ENCODE peak calls at places on chromosomes 16 and 17, in six cellular contexts. One of them, this sample, is unnamed.

GRCh38 chr16:14015461-14015860 is 55.7 kb upstream of the MRTFB start:
- DNase-seq in upper lobe of left lung: no peak
- DNase-seq in tibial artery: no peak
- DNase-seq in lung: no peak
- DNase-seq in mucosa of descending colon: no peak
- DNase-seq in lower leg skin: no peak
- DNase-seq in this sample: no peak

GRCh38 chr16:52364500-52364899 is 182.4 kb downstream of the TOX3 start:
- DNase-seq in upper lobe of left lung: no peak
- DNase-seq in tibial artery: no peak
- DNase-seq in lung: no peak
- DNase-seq in mucosa of descending colon: no peak
- DNase-seq in lower leg skin: no peak
- DNase-seq in this sample: no peak

GRCh38 chr16:15898654-15899053 is 10.3 kb upstream of the CEP20 start:
- DNase-seq in lower leg skin: no peak
- DNase-seq in lung: no peak
- DNase-seq in tibial artery: no peak
- DNase-seq in mucosa of descending colon: no peak
- DNase-seq in upper lobe of left lung: no peak
- DNase-seq in this sample: no peak

GRCh38 chr16:31268891-31269290 is 9.1 kb downstream of the ITGAM start:
- DNase-seq in lower leg skin: no peak
- DNase-seq in lung: no peak
- DNase-seq in tibial artery: no peak
- DNase-seq in mucosa of descending colon: no peak
- DNase-seq in upper lobe of left lung: no peak
- DNase-seq in this sample: no peak

GRCh38 chr17:63675607-63676539 is 24.1 kb downstream of the LIMD2 start:
- DNase-seq in lower leg skin: peak
- DNase-seq in upper lobe of left lung: no peak
- DNase-seq in mucosa of descending colon: peak
- DNase-seq in tibial artery: peak
- DNase-seq in lung: peak
- DNase-seq in this sample: no peak

GRCh38 chr17:78041401-78042179 is 83.1 kb downstream of the TNRC6C start:
- DNase-seq in tibial artery: no peak
- DNase-seq in lung: no peak
- DNase-seq in lower leg skin: no peak
- DNase-seq in upper lobe of left lung: no peak
- DNase-seq in mucosa of descending colon: no peak
- DNase-seq in this sample: no peak

GRCh38 chr16:5793556-5793955 is 696.0 kb upstream of the EEF2KMT start:
- DNase-seq in lung: no peak
- DNase-seq in lower leg skin: no peak
- DNase-seq in tibial artery: no peak
- DNase-seq in upper lobe of left lung: no peak
- DNase-seq in mucosa of descending colon: no peak
- DNase-seq in this sample: no peak

GRCh38 chr16:12618515-12618914 is 185.2 kb downstream of the CPPED1 start:
- DNase-seq in tibial artery: no peak
- DNase-seq in upper lobe of left lung: no peak
- DNase-seq in lung: no peak
- DNase-seq in mucosa of descending colon: no peak
- DNase-seq in lower leg skin: no peak
- DNase-seq in this sample: no peak

GRCh38 chr17:75719732-75720131 is 1.5 kb upstream of the ITGB4 start:
- DNase-seq in lower leg skin: no peak
- DNase-seq in lung: no peak
- DNase-seq in tibial artery: no peak
- DNase-seq in upper lobe of left lung: no peak
- DNase-seq in mucosa of descending colon: no peak
- DNase-seq in this sample: no peak

GRCh38 chr17:31171711-31172110 is 76.9 kb downstream of the NF1 start:
- DNase-seq in tibial artery: no peak
- DNase-seq in lung: no peak
- DNase-seq in mucosa of descending colon: no peak
- DNase-seq in lower leg skin: no peak
- DNase-seq in upper lobe of left lung: no peak
- DNase-seq in this sample: no peak

GRCh38 chr17:69287168-69287567 is 39.8 kb downstream of the ABCA5 start:
- DNase-seq in tibial artery: no peak
- DNase-seq in lung: no peak
- DNase-seq in mucosa of descending colon: no peak
- DNase-seq in lower leg skin: no peak
- DNase-seq in upper lobe of left lung: no peak
- DNase-seq in this sample: no peak

GRCh38 chr17:57993471-57994365 is 5.7 kb upstream of the VEZF1 start:
- DNase-seq in lower leg skin: no peak
- DNase-seq in upper lobe of left lung: no peak
- DNase-seq in mucosa of descending colon: no peak
- DNase-seq in tibial artery: no peak
- DNase-seq in lung: no peak
- DNase-seq in this sample: no peak

GRCh38 chr17:80822700-80823410 is 168.8 kb upstream of the CHMP6 start:
- DNase-seq in lung: no peak
- DNase-seq in lower leg skin: no peak
- DNase-seq in upper lobe of left lung: no peak
- DNase-seq in mucosa of descending colon: no peak
- DNase-seq in tibial artery: no peak
- DNase-seq in this sample: no peak

GRCh38 chr17:1179635-1180433 is at the start of gene ABR:
- DNase-seq in lung: no peak
- DNase-seq in lower leg skin: no peak
- DNase-seq in upper lobe of left lung: peak
- DNase-seq in mucosa of descending colon: peak
- DNase-seq in tibial artery: no peak
- DNase-seq in this sample: no peak

GRCh38 chr16:47019563-47019962 is 46.1 kb upstream of the DNAJA2 start:
- DNase-seq in tibial artery: no peak
- DNase-seq in upper lobe of left lung: no peak
- DNase-seq in mucosa of descending colon: no peak
- DNase-seq in lower leg skin: no peak
- DNase-seq in lung: no peak
- DNase-seq in this sample: no peak

GRCh38 chr17:7651097-7651958 is 602 bp downstream of the ATP1B2 start:
- DNase-seq in lung: no peak
- DNase-seq in tibial artery: no peak
- DNase-seq in lower leg skin: no peak
- DNase-seq in mucosa of descending colon: no peak
- DNase-seq in upper lobe of left lung: peak
- DNase-seq in this sample: no peak

GRCh38 chr17:66283971-66284370 is 18.4 kb upstream of the PRKCA start:
- DNase-seq in tibial artery: no peak
- DNase-seq in upper lobe of left lung: no peak
- DNase-seq in mucosa of descending colon: no peak
- DNase-seq in lower leg skin: no peak
- DNase-seq in lung: no peak
- DNase-seq in this sample: no peak

GRCh38 chr16:17830651-17831050 is 359.9 kb upstream of the XYLT1 start:
- DNase-seq in mucosa of descending colon: no peak
- DNase-seq in lung: no peak
- DNase-seq in tibial artery: no peak
- DNase-seq in lower leg skin: no peak
- DNase-seq in upper lobe of left lung: no peak
- DNase-seq in this sample: no peak

GRCh38 chr17:45925311-45925710 is 31.0 kb downstream of the MAPT start:
- DNase-seq in tibial artery: no peak
- DNase-seq in lung: no peak
- DNase-seq in lower leg skin: no peak
- DNase-seq in upper lobe of left lung: no peak
- DNase-seq in mucosa of descending colon: no peak
- DNase-seq in this sample: no peak

GRCh38 chr17:16880843-16881230 is 91.1 kb downstream of the TNFRSF13B start:
- DNase-seq in mucosa of descending colon: no peak
- DNase-seq in lung: no peak
- DNase-seq in lower leg skin: no peak
- DNase-seq in upper lobe of left lung: no peak
- DNase-seq in tibial artery: no peak
- DNase-seq in this sample: no peak

GRCh38 chr17:3539881-3540540 is 17.6 kb downstream of the TRPV3 start:
- DNase-seq in lower leg skin: no peak
- DNase-seq in tibial artery: no peak
- DNase-seq in upper lobe of left lung: no peak
- DNase-seq in mucosa of descending colon: peak
- DNase-seq in lung: no peak
- DNase-seq in this sample: no peak

DNA sequence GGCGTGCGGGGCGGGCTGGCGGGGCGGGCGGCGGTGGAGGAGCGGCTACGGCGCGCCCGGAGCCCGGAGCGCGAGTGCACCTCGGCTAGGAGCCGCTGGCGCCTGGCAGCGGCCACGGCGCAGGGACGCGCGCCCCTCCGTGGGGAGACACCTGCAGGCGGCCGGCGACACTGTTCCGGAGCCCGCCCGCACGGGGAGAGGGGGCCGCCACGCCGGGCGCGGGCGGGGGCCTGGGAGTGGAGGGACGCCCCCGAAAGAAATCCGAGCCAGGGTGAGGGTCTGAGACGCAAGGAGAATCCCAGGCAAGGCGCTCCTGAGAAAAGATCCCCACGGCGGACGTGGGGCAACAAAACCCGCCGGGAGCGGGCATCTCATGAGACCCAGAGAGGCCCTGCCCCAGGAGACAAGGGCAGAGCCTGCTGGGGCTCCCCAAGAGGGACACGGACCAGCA is at the start of gene GSG1L:
- DNase-seq in tibial artery: no peak
- DNase-seq in lower leg skin: no peak
- DNase-seq in lung: no peak
- DNase-seq in mucosa of descending colon: no peak
- DNase-seq in upper lobe of left lung: no peak
- DNase-seq in this sample: no peak
- TF ChIP-seq CTCF in tibial artery: peak
- TF ChIP-seq CTCF in lower leg skin: no peak
- TF ChIP-seq CTCF in lung: no peak
- TF ChIP-seq CTCF in mucosa of descending colon: no peak
- TF ChIP-seq CTCF in upper lobe of left lung: no peak
- TF ChIP-seq CTCF in this sample: no peak

GRCh38 chr16:58678269-58678668 is 6.3 kb downstream of the SLC38A7 start:
- DNase-seq in upper lobe of left lung: no peak
- DNase-seq in mucosa of descending colon: no peak
- DNase-seq in lower leg skin: no peak
- DNase-seq in lung: no peak
- DNase-seq in tibial artery: no peak
- DNase-seq in this sample: no peak

GRCh38 chr16:58684354-58685083 is at the start of gene SLC38A7:
- DNase-seq in mucosa of descending colon: peak
- DNase-seq in upper lobe of left lung: peak
- DNase-seq in lower leg skin: peak
- DNase-seq in tibial artery: peak
- DNase-seq in lung: peak
- DNase-seq in this sample: peak

GRCh38 chr16:58684001-58684353 is 593 bp downstream of the SLC38A7 start:
- DNase-seq in lung: no peak
- DNase-seq in lower leg skin: no peak
- DNase-seq in upper lobe of left lung: no peak
- DNase-seq in tibial artery: no peak
- DNase-seq in mucosa of descending colon: no peak
- DNase-seq in this sample: no peak

GRCh38 chr16:58679763-58680162 is 4.8 kb downstream of the SLC38A7 start:
- DNase-seq in lung: no peak
- DNase-seq in lower leg skin: no peak
- DNase-seq in tibial artery: no peak
- DNase-seq in mucosa of descending colon: no peak
- DNase-seq in upper lobe of left lung: peak
- DNase-seq in this sample: no peak

DNA sequence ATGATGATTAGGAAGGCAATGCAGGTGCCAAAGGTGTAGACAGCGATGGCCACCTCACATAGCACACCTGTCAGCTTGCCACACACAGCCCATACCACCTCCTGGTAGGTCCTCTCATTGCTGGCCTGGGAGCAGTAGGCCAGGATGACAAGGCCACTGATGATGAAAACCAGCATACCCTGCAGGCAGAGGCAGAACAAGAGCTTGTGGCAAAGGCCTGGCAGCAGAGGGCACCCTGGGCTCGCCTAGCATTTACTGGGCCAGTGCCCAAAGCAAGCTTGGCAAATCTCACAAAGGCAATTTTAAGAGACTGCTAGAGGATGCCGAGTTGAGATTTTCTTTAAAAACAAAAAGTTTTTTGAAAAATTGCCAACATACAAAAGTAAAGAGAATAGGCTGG is 5.9 kb downstream of the SLC38A7 start:
- DNase-seq in upper lobe of left lung: no peak
- DNase-seq in tibial artery: no peak
- DNase-seq in mucosa of descending colon: no peak
- DNase-seq in lower leg skin: no peak
- DNase-seq in lung: no peak
- DNase-seq in this sample: no peak
- TF ChIP-seq CTCF in upper lobe of left lung: no peak
- TF ChIP-seq CTCF in tibial artery: peak
- TF ChIP-seq CTCF in mucosa of descending colon: no peak
- TF ChIP-seq CTCF in lower leg skin: no peak
- TF ChIP-seq CTCF in lung: no peak
- TF ChIP-seq CTCF in this sample: peak

GRCh38 chr17:9021158-9021984 is at the start of gene NTN1:
- DNase-seq in mucosa of descending colon: peak
- DNase-seq in tibial artery: peak
- DNase-seq in upper lobe of left lung: peak
- DNase-seq in lower leg skin: no peak
- DNase-seq in lung: no peak
- DNase-seq in this sample: no peak
- TF ChIP-seq CTCF in mucosa of descending colon: no peak
- TF ChIP-seq CTCF in tibial artery: no peak
- TF ChIP-seq CTCF in upper lobe of left lung: no peak
- TF ChIP-seq CTCF in lower leg skin: no peak
- TF ChIP-seq CTCF in lung: no peak
- TF ChIP-seq CTCF in this sample: no peak

GRCh38 chr16:1825864-1826690 is 548 bp downstream of the HAGH start:
- DNase-seq in lower leg skin: no peak
- DNase-seq in upper lobe of left lung: peak
- DNase-seq in mucosa of descending colon: peak
- DNase-seq in tibial artery: peak
- DNase-seq in lung: no peak
- DNase-seq in this sample: no peak

GRCh38 chr16:1825381-1825863 is 1.2 kb downstream of the HAGH start:
- DNase-seq in mucosa of descending colon: peak
- DNase-seq in tibial artery: no peak
- DNase-seq in lung: no peak
- DNase-seq in lower leg skin: no peak
- DNase-seq in upper lobe of left lung: no peak
- DNase-seq in this sample: no peak

GRCh38 chr16:1821861-1822611 is 4.6 kb downstream of the HAGH start:
- DNase-seq in mucosa of descending colon: no peak
- DNase-seq in upper lobe of left lung: peak
- DNase-seq in tibial artery: no peak
- DNase-seq in lower leg skin: no peak
- DNase-seq in lung: no peak
- DNase-seq in this sample: no peak

GRCh38 chr16:1822801-1823200 is 3.8 kb downstream of the HAGH start:
- DNase-seq in upper lobe of left lung: no peak
- DNase-seq in tibial artery: no peak
- DNase-seq in lung: no peak
- DNase-seq in lower leg skin: no peak
- DNase-seq in mucosa of descending colon: peak
- DNase-seq in this sample: no peak

DNA sequence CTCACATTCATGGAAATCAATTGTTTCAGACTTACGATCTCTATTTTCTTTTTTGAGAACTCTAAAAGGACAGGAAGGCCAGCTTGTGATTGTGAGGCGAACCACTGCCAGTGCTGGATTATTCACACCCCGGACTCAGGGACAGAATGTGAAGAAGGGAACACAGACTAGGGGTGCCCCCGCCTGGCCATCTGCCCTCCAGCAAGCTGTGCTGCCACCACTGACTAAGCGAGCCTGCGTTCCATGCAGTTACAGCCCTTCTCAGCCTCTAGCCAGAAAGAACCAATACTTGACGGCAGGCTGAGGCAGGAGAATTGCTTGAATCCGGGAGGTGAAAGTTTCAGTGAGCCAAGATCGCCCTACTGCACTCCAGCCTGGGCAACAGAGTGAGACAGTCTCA is 2.8 kb downstream of the HAGH start:
- DNase-seq in upper lobe of left lung: no peak
- DNase-seq in mucosa of descending colon: peak
- DNase-seq in tibial artery: no peak
- DNase-seq in lower leg skin: no peak
- DNase-seq in lung: no peak
- DNase-seq in this sample: no peak
- TF ChIP-seq CTCF in upper lobe of left lung: no peak
- TF ChIP-seq CTCF in mucosa of descending colon: no peak
- TF ChIP-seq CTCF in tibial artery: no peak
- TF ChIP-seq CTCF in lower leg skin: no peak
- TF ChIP-seq CTCF in lung: no peak
- TF ChIP-seq CTCF in this sample: no peak

This sample was measured in esophagus squamous epithelium.